ENCODE peak calls at places on chromosomes 2 and 18, in nine cellular contexts. One of them, this sample, is unnamed.

GRCh38 chr2:18915227-18915626 is 325.9 kb upstream of the NT5C1B start:
- DNase-seq in body of pancreas: no peak
- DNase-seq in HCT116: no peak
- DNase-seq in HepG2: no peak
- DNase-seq in Peyer's patch: no peak
- DNase-seq in transverse colon: no peak
- DNase-seq in heart left ventricle: no peak
- DNase-seq in GM12892: no peak
- DNase-seq in GM12878: no peak
- DNase-seq in this sample: no peak

GRCh38 chr2:220077488-220077887 is 450.1 kb downstream of the SLC4A3 start:
- DNase-seq in heart left ventricle: no peak
- DNase-seq in GM12878: no peak
- DNase-seq in Peyer's patch: no peak
- DNase-seq in HCT116: no peak
- DNase-seq in body of pancreas: no peak
- DNase-seq in transverse colon: no peak
- DNase-seq in HepG2: no peak
- DNase-seq in GM12892: no peak
- DNase-seq in this sample: no peak

GRCh38 chr2:65710779-65711295 is 278.4 kb upstream of the SPRED2 start:
- DNase-seq in Peyer's patch: no peak
- DNase-seq in GM12892: no peak
- DNase-seq in transverse colon: no peak
- DNase-seq in body of pancreas: no peak
- DNase-seq in HepG2: peak
- DNase-seq in GM12878: no peak
- DNase-seq in heart left ventricle: no peak
- DNase-seq in HCT116: peak
- DNase-seq in this sample: no peak

GRCh38 chr2:216023055-216023648 is 9.8 kb upstream of the MREG start:
- DNase-seq in transverse colon: peak
- DNase-seq in HCT116: peak
- DNase-seq in HepG2: peak
- DNase-seq in heart left ventricle: no peak
- DNase-seq in Peyer's patch: peak
- DNase-seq in GM12878: no peak
- DNase-seq in body of pancreas: peak
- DNase-seq in GM12892: peak
- DNase-seq in this sample: no peak

GRCh38 chr18:38940863-38941531 is 1375.4 kb upstream of the CELF4 start:
- DNase-seq in heart left ventricle: no peak
- DNase-seq in body of pancreas: no peak
- DNase-seq in HepG2: peak
- DNase-seq in Peyer's patch: peak
- DNase-seq in GM12892: peak
- DNase-seq in HCT116: peak
- DNase-seq in GM12878: peak
- DNase-seq in transverse colon: no peak
- DNase-seq in this sample: no peak

GRCh38 chr2:241619602-241620418 is 17.1 kb downstream of the THAP4 start:
- DNase-seq in transverse colon: no peak
- DNase-seq in body of pancreas: no peak
- DNase-seq in Peyer's patch: no peak
- DNase-seq in HepG2: no peak
- DNase-seq in GM12878: no peak
- DNase-seq in heart left ventricle: no peak
- DNase-seq in HCT116: no peak
- DNase-seq in GM12892: no peak
- DNase-seq in this sample: no peak

GRCh38 chr2:191128172-191128910 is 22.5 kb downstream of the STAT4 start:
- DNase-seq in GM12892: no peak
- DNase-seq in HepG2: no peak
- DNase-seq in heart left ventricle: no peak
- DNase-seq in HCT116: no peak
- DNase-seq in GM12878: no peak
- DNase-seq in Peyer's patch: no peak
- DNase-seq in transverse colon: no peak
- DNase-seq in body of pancreas: no peak
- DNase-seq in this sample: no peak

GRCh38 chr2:46887028-46887885 is 28.3 kb downstream of the MCFD2 start:
- DNase-seq in heart left ventricle: no peak
- DNase-seq in Peyer's patch: no peak
- DNase-seq in body of pancreas: no peak
- DNase-seq in GM12892: no peak
- DNase-seq in GM12878: no peak
- DNase-seq in HepG2: no peak
- DNase-seq in HCT116: no peak
- DNase-seq in transverse colon: no peak
- DNase-seq in this sample: peak

GRCh38 chr2:65658871-65659270 is 226.5 kb upstream of the SPRED2 start:
- DNase-seq in heart left ventricle: no peak
- DNase-seq in HepG2: no peak
- DNase-seq in body of pancreas: no peak
- DNase-seq in transverse colon: no peak
- DNase-seq in HCT116: no peak
- DNase-seq in GM12892: no peak
- DNase-seq in Peyer's patch: no peak
- DNase-seq in GM12878: no peak
- DNase-seq in this sample: no peak

GRCh38 chr2:227813562-227814353 is at the start of gene CCL20:
- DNase-seq in GM12892: no peak
- DNase-seq in body of pancreas: no peak
- DNase-seq in HCT116: no peak
- DNase-seq in Peyer's patch: no peak
- DNase-seq in HepG2: peak
- DNase-seq in GM12878: no peak
- DNase-seq in transverse colon: peak
- DNase-seq in heart left ventricle: no peak
- DNase-seq in this sample: no peak

GRCh38 chr2:47069628-47070154 is 85.4 kb downstream of the STPG4 start:
- DNase-seq in GM12878: no peak
- DNase-seq in Peyer's patch: no peak
- DNase-seq in HepG2: peak
- DNase-seq in heart left ventricle: peak
- DNase-seq in GM12892: no peak
- DNase-seq in HCT116: peak
- DNase-seq in transverse colon: peak
- DNase-seq in body of pancreas: peak
- DNase-seq in this sample: peak

GRCh38 chr2:44932564-44933392 is 8.7 kb upstream of the SIX3 start:
- DNase-seq in GM12892: no peak
- DNase-seq in HepG2: no peak
- DNase-seq in HCT116: no peak
- DNase-seq in body of pancreas: no peak
- DNase-seq in GM12878: no peak
- DNase-seq in transverse colon: no peak
- DNase-seq in heart left ventricle: no peak
- DNase-seq in Peyer's patch: no peak
- DNase-seq in this sample: peak

GRCh38 chr2:213162515-213163118 is 11.2 kb upstream of the IKZF2 start:
- DNase-seq in GM12878: no peak
- DNase-seq in GM12892: no peak
- DNase-seq in HCT116: no peak
- DNase-seq in transverse colon: no peak
- DNase-seq in body of pancreas: no peak
- DNase-seq in Peyer's patch: no peak
- DNase-seq in HepG2: no peak
- DNase-seq in heart left ventricle: no peak
- DNase-seq in this sample: no peak

GRCh38 chr2:23363831-23364230 is 21.1 kb upstream of the KLHL29 start:
- DNase-seq in HepG2: no peak
- DNase-seq in Peyer's patch: no peak
- DNase-seq in GM12892: no peak
- DNase-seq in HCT116: no peak
- DNase-seq in GM12878: no peak
- DNase-seq in heart left ventricle: no peak
- DNase-seq in body of pancreas: no peak
- DNase-seq in transverse colon: no peak
- DNase-seq in this sample: no peak

GRCh38 chr2:148901142-148901541 is 26.1 kb downstream of the KIF5C start:
- DNase-seq in HCT116: no peak
- DNase-seq in transverse colon: no peak
- DNase-seq in GM12892: no peak
- DNase-seq in body of pancreas: no peak
- DNase-seq in GM12878: no peak
- DNase-seq in Peyer's patch: no peak
- DNase-seq in HepG2: no peak
- DNase-seq in heart left ventricle: no peak
- DNase-seq in this sample: no peak

GRCh38 chr2:72028996-72029395 is 118.7 kb downstream of the CYP26B1 start:
- DNase-seq in Peyer's patch: no peak
- DNase-seq in transverse colon: no peak
- DNase-seq in HepG2: no peak
- DNase-seq in GM12892: no peak
- DNase-seq in body of pancreas: no peak
- DNase-seq in heart left ventricle: no peak
- DNase-seq in HCT116: no peak
- DNase-seq in GM12878: no peak
- DNase-seq in this sample: peak

DNA sequence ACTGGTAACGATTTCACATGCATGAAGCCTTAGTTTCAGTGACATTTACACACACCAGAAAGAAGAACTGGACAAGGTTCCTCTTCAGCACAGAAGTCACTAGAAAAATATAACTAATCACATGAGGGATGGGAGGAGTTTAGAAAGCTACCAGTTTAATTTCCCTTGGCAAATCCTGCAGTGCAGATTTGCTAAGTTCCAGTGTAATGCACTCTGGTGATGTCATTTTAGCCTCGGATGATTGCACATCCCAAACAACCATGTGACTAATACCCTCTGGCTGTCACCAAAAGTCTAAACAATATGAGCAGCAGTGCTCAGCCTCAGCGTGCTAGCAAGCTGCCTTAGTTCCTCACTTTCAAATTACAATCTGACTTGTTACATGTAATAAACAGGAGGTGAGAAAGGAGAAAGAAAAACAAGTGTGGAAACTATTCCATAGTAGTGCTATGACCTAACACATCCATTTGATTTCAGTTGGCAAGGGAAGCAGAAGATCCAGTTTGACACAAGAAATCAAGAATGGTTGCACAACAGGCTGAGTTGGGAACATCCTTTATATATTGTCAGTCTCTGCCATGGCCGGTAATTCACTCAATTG is 35.3 kb upstream of the PPP1CB start:
- DNase-seq in HCT116: peak
- DNase-seq in GM12892: no peak
- DNase-seq in body of pancreas: peak
- DNase-seq in Peyer's patch: no peak
- DNase-seq in heart left ventricle: peak
- DNase-seq in HepG2: peak
- DNase-seq in GM12878: peak
- DNase-seq in transverse colon: peak
- DNase-seq in this sample: peak
- TF ChIP-seq POLR2A in HCT116: no peak
- TF ChIP-seq POLR2A in GM12892: no peak
- TF ChIP-seq POLR2A in body of pancreas: peak
- TF ChIP-seq POLR2A in Peyer's patch: no peak
- TF ChIP-seq POLR2A in heart left ventricle: no peak
- TF ChIP-seq POLR2A in HepG2: no peak
- TF ChIP-seq POLR2A in GM12878: no peak
- TF ChIP-seq POLR2A in transverse colon: no peak
- TF ChIP-seq POLR2A in this sample: no peak

GRCh38 chr2:218003994-218004419 is 1.2 kb upstream of the TNS1 start:
- DNase-seq in HCT116: no peak
- DNase-seq in heart left ventricle: peak
- DNase-seq in Peyer's patch: peak
- DNase-seq in body of pancreas: peak
- DNase-seq in HepG2: no peak
- DNase-seq in transverse colon: peak
- DNase-seq in GM12878: no peak
- DNase-seq in GM12892: no peak
- DNase-seq in this sample: peak
- TF ChIP-seq POLR2A in HCT116: no peak
- TF ChIP-seq POLR2A in heart left ventricle: no peak
- TF ChIP-seq POLR2A in Peyer's patch: no peak
- TF ChIP-seq POLR2A in body of pancreas: peak
- TF ChIP-seq POLR2A in HepG2: no peak
- TF ChIP-seq POLR2A in transverse colon: no peak
- TF ChIP-seq POLR2A in GM12878: no peak
- TF ChIP-seq POLR2A in GM12892: no peak
- TF ChIP-seq POLR2A in this sample: no peak

GRCh38 chr2:172253190-172254052 is 150.7 kb upstream of the DLX2 start:
- DNase-seq in body of pancreas: peak
- DNase-seq in heart left ventricle: no peak
- DNase-seq in HepG2: peak
- DNase-seq in Peyer's patch: no peak
- DNase-seq in GM12892: no peak
- DNase-seq in GM12878: no peak
- DNase-seq in transverse colon: peak
- DNase-seq in HCT116: peak
- DNase-seq in this sample: no peak
- TF ChIP-seq POLR2A in body of pancreas: no peak
- TF ChIP-seq POLR2A in heart left ventricle: no peak
- TF ChIP-seq POLR2A in HepG2: no peak
- TF ChIP-seq POLR2A in Peyer's patch: no peak
- TF ChIP-seq POLR2A in GM12892: no peak
- TF ChIP-seq POLR2A in GM12878: no peak
- TF ChIP-seq POLR2A in transverse colon: no peak
- TF ChIP-seq POLR2A in HCT116: peak
- TF ChIP-seq POLR2A in this sample: no peak

GRCh38 chr2:218568190-218569037 is at the start of the genes CNOT9 and USP37:
- DNase-seq in GM12892: peak
- DNase-seq in Peyer's patch: peak
- DNase-seq in transverse colon: peak
- DNase-seq in heart left ventricle: peak
- DNase-seq in body of pancreas: peak
- DNase-seq in HCT116: peak
- DNase-seq in HepG2: peak
- DNase-seq in GM12878: peak
- DNase-seq in this sample: peak
- TF ChIP-seq POLR2A in GM12892: peak
- TF ChIP-seq POLR2A in Peyer's patch: no peak
- TF ChIP-seq POLR2A in transverse colon: peak
- TF ChIP-seq POLR2A in heart left ventricle: peak
- TF ChIP-seq POLR2A in body of pancreas: peak
- TF ChIP-seq POLR2A in HCT116: peak
- TF ChIP-seq POLR2A in HepG2: peak
- TF ChIP-seq POLR2A in GM12878: peak
- TF ChIP-seq POLR2A in this sample: peak

DNA sequence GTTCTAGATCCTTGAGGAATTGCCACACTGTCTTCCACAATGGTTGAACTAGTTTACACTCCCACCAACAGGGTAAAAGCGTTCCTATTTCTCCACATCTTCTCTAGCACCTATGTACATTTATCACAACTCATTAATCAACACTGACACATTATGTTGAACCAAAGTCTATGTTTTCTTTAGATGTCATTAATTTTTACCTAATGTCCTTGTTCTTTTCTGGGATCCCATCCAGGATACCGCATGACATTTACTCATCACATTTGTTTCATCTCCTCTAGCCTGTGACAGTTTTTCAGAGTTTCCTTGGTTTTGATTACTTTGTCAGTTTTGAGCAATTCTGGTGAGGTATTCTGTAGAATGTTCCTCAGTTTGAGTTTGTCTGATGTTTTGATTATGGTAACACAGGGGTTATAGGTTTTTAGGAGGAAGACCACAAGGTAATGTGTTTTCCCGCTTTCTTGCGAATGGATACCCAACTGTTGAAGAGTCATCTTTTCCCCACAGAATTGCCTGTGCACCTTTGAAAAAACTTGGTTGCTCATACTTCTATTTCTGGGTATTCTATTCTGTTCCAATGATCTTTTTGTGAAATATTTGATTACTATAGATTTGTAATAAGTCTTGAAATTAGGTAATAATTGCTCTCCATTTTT is 3.0 kb upstream of the UGT1A9 start:
- DNase-seq in heart left ventricle: no peak
- DNase-seq in HepG2: no peak
- DNase-seq in GM12878: no peak
- DNase-seq in GM12892: no peak
- DNase-seq in transverse colon: no peak
- DNase-seq in HCT116: no peak
- DNase-seq in Peyer's patch: no peak
- DNase-seq in body of pancreas: no peak
- DNase-seq in this sample: no peak
- TF ChIP-seq POLR2A in heart left ventricle: no peak
- TF ChIP-seq POLR2A in HepG2: no peak
- TF ChIP-seq POLR2A in GM12878: no peak
- TF ChIP-seq POLR2A in GM12892: no peak
- TF ChIP-seq POLR2A in transverse colon: no peak
- TF ChIP-seq POLR2A in HCT116: no peak
- TF ChIP-seq POLR2A in Peyer's patch: no peak
- TF ChIP-seq POLR2A in body of pancreas: no peak
- TF ChIP-seq POLR2A in this sample: no peak

This sample was measured in suprapubic skin.